ENCODE peak calls at places on chromosomes 2 and 18, in four cellular contexts. G, J, R and E are unnamed samples.

GRCh38 chr2:128642801-128643200 is 324.1 kb upstream of the HS6ST1 start:
- DNase-seq in G (no peak), J (no peak), R (no peak), E (no peak)

GRCh38 chr2:13040043-13040442 is 323.3 kb downstream of the TRIB2 start:
- DNase-seq in G (no peak), J (no peak), R (no peak), E (no peak)

GRCh38 chr2:200320991-200321390 is 14.5 kb downstream of the SPATS2L start:
- DNase-seq in G (no peak), J (no peak), R (no peak), E (no peak)

GRCh38 chr18:79590191-79591039 is 89.2 kb upstream of the CTDP1 start:
- DNase-seq in G (no peak), J (no peak), R (no peak), E (no peak)

GRCh38 chr2:223641062-223641461 is 38.9 kb upstream of the SCG2 start:
- DNase-seq in G (no peak), J (no peak), R (peak), E (no peak)

GRCh38 chr18:80119111-80119510 is 10.0 kb downstream of the ADNP2 start:
- DNase-seq in G (no peak), J (peak), R (no peak), E (no peak)

GRCh38 chr18:49001111-49001510 is 50.3 kb upstream of the SMAD7 start:
- DNase-seq in G (no peak), J (no peak), R (no peak), E (no peak)

GRCh38 chr18:25278415-25278814 is 73.6 kb downstream of the ZNF521 start:
- DNase-seq in G (no peak), J (no peak), R (no peak), E (no peak)

GRCh38 chr2:46876741-46877384 is 38.7 kb downstream of the MCFD2 start:
- DNase-seq in G (peak), J (peak), R (peak), E (peak)

GRCh38 chr2:147456729-147457128 is 388.1 kb upstream of the ACVR2A start:
- DNase-seq in G (no peak), J (no peak), R (no peak), E (no peak)

GRCh38 chr2:145800201-145801091 is 1280.5 kb upstream of the ZEB2 start:
- DNase-seq in G (peak), J (no peak), R (no peak), E (peak)

GRCh38 chr2:160730296-160730995 is 236.8 kb upstream of the RBMS1 start:
- DNase-seq in G (no peak), J (peak), R (no peak), E (no peak)

GRCh38 chr2:202327887-202328286 is 48.2 kb upstream of the BMPR2 start:
- DNase-seq in G (no peak), J (peak), R (no peak), E (no peak)

GRCh38 chr2:234676109-234676858 is 179.4 kb upstream of the ARL4C start:
- DNase-seq in G (no peak), J (no peak), R (no peak), E (no peak)

GRCh38 chr2:36485521-36485920 is 112.4 kb downstream of the FEZ2 start:
- DNase-seq in G (no peak), J (no peak), R (no peak), E (peak)

GRCh38 chr2:231706731-231707624 is 1.3 kb upstream of the PTMA start:
- DNase-seq in G (peak), J (peak), R (peak), E (peak)

GRCh38 chr2:36423172-36423571 is 67.6 kb downstream of the CRIM1 start:
- DNase-seq in G (no peak), J (no peak), R (no peak), E (no peak)

GRCh38 chr2:176518823-176519222 is 249.6 kb downstream of the MTX2 start:
- DNase-seq in G (no peak), J (no peak), R (peak), E (no peak)

GRCh38 chr18:59628995-59629394 is 68.2 kb downstream of the CCBE1 start:
- DNase-seq in G (no peak), J (no peak), R (no peak), E (no peak)

GRCh38 chr2:19474128-19474527 is 115.7 kb upstream of the OSR1 start:
- DNase-seq in G (no peak), J (no peak), R (no peak), E (no peak)

GRCh38 chr2:132670104-132670960 is at the start of gene LYPD1:
- DNase-seq in G (no peak), J (peak), R (no peak), E (no peak)

GRCh38 chr2:216082388-216082733 is 642 bp downstream of the TMEM169 start:
- DNase-seq in G (peak), J (no peak), R (no peak), E (no peak)

GRCh38 chr2:20565101-20565622 is 85.7 kb downstream of the HS1BP3 start:
- DNase-seq in G (no peak), J (no peak), R (no peak), E (no peak)

GRCh38 chr18:13246591-13246990 is 28.0 kb downstream of the LDLRAD4 start:
- DNase-seq in G (no peak), J (no peak), R (no peak), E (no peak)

DNA sequence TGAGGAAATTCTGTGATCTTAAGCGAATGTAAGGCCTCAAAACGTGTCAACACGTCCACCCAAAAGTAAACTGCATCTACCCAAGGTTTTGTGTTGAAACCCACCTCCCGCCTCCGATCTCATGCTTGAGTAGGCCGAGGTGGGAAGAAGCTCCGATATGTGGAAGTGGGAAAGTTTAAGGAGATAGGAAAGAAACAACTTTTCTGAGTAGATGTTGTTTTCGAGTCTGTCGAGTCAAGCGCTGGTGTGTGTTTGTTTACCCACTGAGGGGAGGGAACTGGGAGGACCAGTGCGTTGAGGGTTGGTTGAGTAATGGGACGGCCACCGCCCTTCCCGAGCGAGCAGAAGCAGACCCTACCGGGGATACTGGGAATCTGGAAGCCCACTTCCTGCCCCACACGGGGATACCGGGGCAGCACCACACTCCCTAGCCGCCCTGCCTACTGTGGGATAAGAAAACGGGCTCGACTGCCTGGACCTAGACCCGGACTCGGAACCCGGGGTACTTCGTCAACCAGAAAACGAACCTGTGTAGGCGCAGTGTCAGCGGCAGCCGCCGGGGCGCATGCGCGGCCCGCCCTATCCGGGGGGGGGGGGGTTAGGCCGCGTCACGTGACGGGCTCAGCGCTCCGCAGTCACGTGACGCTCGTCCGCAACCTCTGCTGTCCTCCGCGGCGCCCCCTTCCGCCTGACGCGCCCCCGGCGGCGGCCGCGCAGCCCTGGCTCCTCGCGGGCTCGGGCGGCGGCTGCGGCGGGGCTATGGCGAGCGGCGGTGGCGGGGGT is at the start of gene RETREG2:
- DNase-seq in G (peak), J (peak), R (peak), E (no peak)
- TF ChIP-seq CTCF in G (peak), J (peak), R (no peak), E (no peak)

GRCh38 chr2:71456617-71457016 is 3.3 kb downstream of the DYSF start:
- DNase-seq in G (no peak), J (no peak), R (no peak), E (no peak)
- H3K4me3 ChIP-seq in G (no peak), J (no peak), R (no peak), E (no peak)

DNA sequence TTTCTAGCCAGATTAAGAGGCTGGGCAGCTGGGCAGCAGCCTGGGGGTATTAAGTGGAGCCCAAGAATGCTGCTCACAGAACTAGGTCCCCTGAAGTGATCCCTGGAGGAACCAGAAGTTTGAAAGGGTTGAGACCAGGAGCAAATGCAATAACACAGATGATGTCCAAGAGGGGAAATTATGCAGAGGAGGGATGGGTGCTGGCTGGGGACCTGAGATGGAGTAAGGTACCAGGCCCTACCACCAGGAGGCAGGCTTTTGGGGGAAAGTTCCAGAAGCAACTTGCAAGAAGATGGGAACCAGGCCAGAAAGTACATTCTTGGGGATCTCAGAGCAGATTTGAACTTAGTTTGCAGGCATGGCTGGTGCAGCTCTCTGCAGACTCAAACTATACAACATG is 175.1 kb downstream of the NCK2 start:
- DNase-seq in G (peak), J (no peak), R (peak), E (no peak)
- TF ChIP-seq CTCF in G (peak), J (peak), R (peak), E (peak)

GRCh38 chr2:195531754-195532153 is 125.3 kb upstream of the SLC39A10 start:
- DNase-seq in G (no peak), J (no peak), R (peak), E (no peak)
- H3K4me3 ChIP-seq in G (no peak), J (no peak), R (no peak), E (no peak)

DNA sequence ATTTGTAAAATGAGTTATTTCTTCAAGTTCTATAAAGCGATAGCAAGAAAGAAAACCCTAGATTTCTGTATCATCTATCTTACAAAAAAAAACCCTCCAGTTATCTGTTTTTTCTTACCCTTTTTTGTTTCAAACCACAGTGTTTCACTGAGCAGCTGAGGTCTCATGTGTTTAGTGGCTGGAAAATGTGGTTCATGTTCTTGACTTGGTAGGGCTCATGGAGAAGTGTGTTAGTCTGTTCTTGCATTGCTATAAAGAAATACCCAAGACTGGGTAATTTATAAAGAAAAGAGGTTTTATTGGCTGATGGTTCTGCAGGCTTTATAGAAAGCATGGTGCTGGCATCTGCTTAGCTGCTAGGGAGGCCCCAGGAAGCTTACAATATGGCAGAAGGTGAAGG is 147.3 kb upstream of the NABP1 start:
- DNase-seq in G (no peak), J (no peak), R (no peak), E (no peak)
- TF ChIP-seq CTCF in G (no peak), J (no peak), R (no peak), E (no peak)

GRCh38 chr18:3624546-3624817 is 174.5 kb downstream of the TGIF1 start:
- DNase-seq in G (no peak), J (no peak), R (no peak), E (no peak)
- H3K4me3 ChIP-seq in G (peak), J (no peak), R (no peak), E (peak)

DNA sequence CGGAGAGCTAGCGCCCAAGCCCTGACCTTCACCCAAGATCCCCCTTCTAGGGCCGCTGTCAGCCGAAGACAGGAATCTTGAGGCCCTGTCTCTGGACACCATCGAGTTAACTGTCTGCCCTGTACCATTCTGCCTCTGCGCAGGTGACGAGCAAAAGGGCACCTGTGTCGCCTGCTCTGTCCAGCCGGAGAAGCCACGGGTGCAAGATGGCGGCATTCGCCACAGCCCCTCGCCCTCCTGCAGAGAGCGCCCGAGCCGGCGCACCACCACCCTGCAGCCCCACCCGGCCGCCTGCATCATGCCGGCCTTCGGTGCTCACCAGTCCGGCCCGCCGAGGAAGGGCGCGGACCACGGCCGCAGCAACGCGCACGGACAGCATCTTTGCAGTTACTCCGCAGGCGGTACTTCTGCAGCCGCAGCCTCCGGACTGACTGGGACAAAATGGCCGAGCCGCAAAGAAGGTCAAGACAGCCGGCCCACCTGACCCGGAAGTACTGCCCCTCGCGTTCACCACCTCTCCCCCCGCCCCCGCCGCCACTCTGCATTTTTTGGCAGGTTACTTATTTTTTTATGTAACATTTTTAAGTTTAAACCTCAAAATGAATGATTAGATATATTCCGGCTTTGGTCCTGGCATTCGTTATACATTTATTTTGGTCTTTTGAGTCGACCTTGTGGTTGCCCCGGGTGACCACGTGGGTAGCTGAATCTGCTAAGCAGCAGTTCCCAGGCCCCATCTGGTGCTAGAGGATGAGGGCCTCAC is at the start of gene ATP5F1A:
- DNase-seq in G (peak), J (peak), R (peak), E (no peak)
- TF ChIP-seq CTCF in G (no peak), J (peak), R (no peak), E (peak)

GRCh38 chr18:74800098-74800497 is 202.4 kb downstream of the ZNF407 start:
- DNase-seq in G (no peak), J (no peak), R (no peak), E (no peak)

GRCh38 chr18:74793746-74794145 is 196.1 kb downstream of the ZNF407 start:
- DNase-seq in G (no peak), J (no peak), R (no peak), E (no peak)

GRCh38 chr18:74796928-74797576 is 199.4 kb downstream of the ZNF407 start:
- DNase-seq in G (no peak), J (no peak), R (peak), E (peak)

GRCh38 chr18:74795766-74796165 is 198.1 kb downstream of the ZNF407 start:
- DNase-seq in G (no peak), J (no peak), R (no peak), E (no peak)

DNA sequence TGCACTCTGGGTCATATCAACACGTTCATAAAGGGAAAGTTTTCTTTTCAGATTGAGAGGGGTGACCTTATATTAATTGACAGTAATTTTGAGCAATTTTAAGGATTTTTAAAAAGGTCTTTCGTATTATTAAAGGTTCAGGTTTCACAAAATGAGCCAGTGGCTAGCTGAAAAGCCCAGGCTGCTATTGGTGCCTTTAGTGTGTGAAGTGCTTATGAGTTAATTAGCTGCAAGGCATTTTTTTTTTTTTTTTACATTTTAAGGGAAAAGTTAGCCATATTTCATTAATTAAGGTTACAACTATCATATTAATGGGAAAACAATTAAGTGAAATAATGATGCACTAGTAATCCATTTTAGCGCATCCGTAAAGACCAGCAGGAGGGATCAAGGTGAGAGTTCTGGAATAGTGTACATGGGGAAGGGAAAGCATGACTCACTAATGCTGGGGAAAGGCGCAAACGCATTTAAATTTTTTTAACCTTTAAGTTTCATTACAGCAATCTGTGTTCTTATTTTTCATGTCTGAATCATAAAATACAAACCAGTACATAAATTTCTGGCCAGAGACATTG is 200.0 kb downstream of the ZNF407 start:
- DNase-seq in G (no peak), J (no peak), R (no peak), E (no peak)
- H3K4me3 ChIP-seq in G (no peak), J (no peak), R (peak), E (no peak)

GRCh38 chr18:53911200-53911599 is 313.3 kb downstream of the MBD2 start:
- DNase-seq in G (no peak), J (no peak), R (no peak), E (no peak)

GRCh38 chr18:53906681-53907080 is 317.8 kb downstream of the MBD2 start:
- DNase-seq in G (no peak), J (no peak), R (no peak), E (no peak)

DNA sequence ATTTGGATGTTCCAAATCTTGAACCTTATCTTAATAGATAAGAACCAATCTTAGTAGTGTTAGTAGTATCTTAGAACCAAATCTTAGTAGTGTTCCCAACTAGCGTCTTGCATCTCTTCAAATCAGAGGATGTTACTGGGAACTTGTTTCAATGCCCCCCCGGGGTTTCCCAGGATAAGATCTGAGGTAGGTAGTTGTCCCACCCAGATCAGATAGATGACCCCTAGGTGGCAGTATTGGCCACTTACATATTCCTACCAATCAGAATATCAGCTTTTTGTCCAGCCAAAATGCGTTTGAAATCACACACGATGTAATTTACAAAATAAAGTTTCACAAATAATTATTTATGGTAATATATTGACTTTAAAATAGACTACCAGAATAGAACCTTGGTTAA is 314.8 kb downstream of the MBD2 start:
- DNase-seq in G (peak), J (no peak), R (peak), E (no peak)
- TF ChIP-seq CTCF in G (peak), J (no peak), R (peak), E (peak)